ENCODE peak calls at places on chromosomes 16 and 17, in nine cellular contexts. W is left lung; Q is fibroblast of lung; A is effector memory CD4-positive, alpha-beta T cell; I is transverse colon; K is stomach; H is sigmoid colon; V is MM.1S; Z is IMR-90. G is an unnamed sample.
A peak's percentile ranks its signal among the peaks of the same experiment; 100 is the strongest.

GRCh38 chr16:31461921-31462804 is 2.9 kb downstream of the ARMC5 start:
- DNase-seq in W (no peak), Q (no peak), A (no peak), I (no peak), K (no peak), H (peak; percentile 64), V (no peak), Z (no peak), G (peak; percentile 50)

GRCh38 chr16:10868089-10868488 is 8.9 kb upstream of the CIITA start:
- DNase-seq in W (no peak), Q (no peak), A (no peak), I (no peak), K (no peak), H (no peak), V (peak; percentile 19), Z (no peak), G (no peak)

GRCh38 chr17:78769200-78769773 is 12.8 kb downstream of the CYTH1 start:
- DNase-seq in W (no peak), Q (no peak), A (no peak), I (no peak), K (no peak), H (no peak), V (no peak), Z (no peak), G (no peak)

GRCh38 chr17:14297161-14297851 is 3.6 kb upstream of the HS3ST3B1 start:
- DNase-seq in W (peak; percentile 90), Q (peak; percentile 64), A (peak; percentile 16), I (no peak), K (peak; percentile 38), H (no peak), V (no peak), Z (no peak), G (no peak)

GRCh38 chr17:77353684-77354419 is 213.1 kb downstream of the SEC14L1 start:
- DNase-seq in W (no peak), Q (no peak), A (no peak), I (no peak), K (peak; percentile 9), H (peak; percentile 46), V (no peak), Z (peak; percentile 53), G (peak; percentile 39)

GRCh38 chr17:4365628-4366311 is 705 bp downstream of the UBE2G1 start:
- DNase-seq in W (peak; percentile 90), Q (no peak), A (no peak), I (peak; percentile 44), K (no peak), H (peak; percentile 75), V (peak; percentile 29), Z (no peak), G (peak; percentile 60)

GRCh38 chr17:7215652-7216139 is 3.9 kb downstream of the DLG4 start:
- DNase-seq in W (no peak), Q (no peak), A (no peak), I (no peak), K (no peak), H (no peak), V (no peak), Z (peak; percentile 14), G (peak; percentile 55)

GRCh38 chr16:72425571-72426341 is 253.8 kb upstream of the PMFBP1 start:
- DNase-seq in W (no peak), Q (no peak), A (no peak), I (no peak), K (no peak), H (no peak), V (no peak), Z (no peak), G (no peak)

GRCh38 chr16:59686405-59686804 is 952.3 kb upstream of the GOT2 start:
- DNase-seq in W (no peak), Q (no peak), A (no peak), I (no peak), K (no peak), H (no peak), V (no peak), Z (no peak), G (no peak)

GRCh38 chr16:89921131-89921698 is 1.9 kb upstream of the TUBB3 start:
- DNase-seq in W (peak; percentile 72), Q (no peak), A (no peak), I (no peak), K (no peak), H (no peak), V (no peak), Z (no peak), G (no peak)

GRCh38 chr16:23388786-23389185 is 64.2 kb downstream of the COG7 start:
- DNase-seq in W (no peak), Q (no peak), A (no peak), I (no peak), K (no peak), H (peak; percentile 45), V (no peak), Z (no peak), G (no peak)

GRCh38 chr16:87057291-87057881 is 259.8 kb downstream of the C16orf95 start:
- DNase-seq in W (no peak), Q (peak; percentile 27), A (no peak), I (no peak), K (no peak), H (peak; percentile 24), V (no peak), Z (no peak), G (no peak)

GRCh38 chr16:53913082-53913870 is 209.3 kb downstream of the FTO start:
- DNase-seq in W (no peak), Q (peak; percentile 93), A (no peak), I (peak; percentile 11), K (no peak), H (no peak), V (no peak), Z (peak; percentile 94), G (no peak)

GRCh38 chr17:31469959-31470358 is 78.5 kb downstream of the RAB11FIP4 start:
- DNase-seq in W (no peak), Q (no peak), A (no peak), I (no peak), K (no peak), H (no peak), V (no peak), Z (no peak), G (no peak)

GRCh38 chr17:77476920-77477805 is 336.4 kb downstream of the SEC14L1 start:
- DNase-seq in W (peak; percentile 67), Q (peak; percentile 99), A (no peak), I (peak; percentile 65), K (peak; percentile 71), H (peak; percentile 97), V (peak; percentile 63), Z (peak; percentile 98), G (peak; percentile 89)

GRCh38 chr17:40443988-40444899 is 994 bp downstream of the IGFBP4 start:
- DNase-seq in W (no peak), Q (peak; percentile 62), A (no peak), I (peak; percentile 27), K (no peak), H (no peak), V (no peak), Z (peak; percentile 19), G (peak; percentile 49)

GRCh38 chr17:17621254-17621653 is 29.7 kb upstream of the PEMT start:
- DNase-seq in W (no peak), Q (no peak), A (no peak), I (no peak), K (no peak), H (no peak), V (no peak), Z (no peak), G (no peak)

GRCh38 chr16:62738631-62739030 is 702.4 kb upstream of the CDH8 start:
- DNase-seq in W (no peak), Q (no peak), A (no peak), I (no peak), K (no peak), H (no peak), V (no peak), Z (no peak), G (no peak)

GRCh38 chr16:56419740-56420548 is 5.4 kb downstream of the AMFR start:
- DNase-seq in W (no peak), Q (no peak), A (no peak), I (no peak), K (no peak), H (no peak), V (no peak), Z (no peak), G (no peak)
- H3K4me1 ChIP-seq in W (peaks cover 35% of the 10 kb centered on the region), Q (peaks cover 8% of the 10 kb centered on the region), A (peaks cover 4% of the 10 kb centered on the region), I (peaks cover 26% of the 10 kb centered on the region), K (peaks cover 30% of the 10 kb centered on the region), H (peaks cover 25% of the 10 kb centered on the region), V (peaks cover 4% of the 10 kb centered on the region), Z (peaks cover 18% of the 10 kb centered on the region), G (no peaks in the 10 kb centered on the region)

GRCh38 chr17:2862197-2862596 is 66.0 kb downstream of the RAP1GAP2 start:
- DNase-seq in W (no peak), Q (no peak), A (no peak), I (no peak), K (no peak), H (no peak), V (no peak), Z (no peak), G (no peak)

GRCh38 chr17:2860045-2860444 is 63.8 kb downstream of the RAP1GAP2 start:
- DNase-seq in W (no peak), Q (no peak), A (no peak), I (no peak), K (no peak), H (no peak), V (no peak), Z (no peak), G (no peak)

GRCh38 chr17:2860883-2861282 is 64.6 kb downstream of the RAP1GAP2 start:
- DNase-seq in W (no peak), Q (no peak), A (no peak), I (no peak), K (no peak), H (no peak), V (no peak), Z (no peak), G (no peak)

GRCh38 chr17:2865228-2865627 is 69.0 kb downstream of the RAP1GAP2 start:
- DNase-seq in W (no peak), Q (no peak), A (no peak), I (peak; percentile 48), K (peak; percentile 57), H (no peak), V (no peak), Z (no peak), G (no peak)

DNA sequence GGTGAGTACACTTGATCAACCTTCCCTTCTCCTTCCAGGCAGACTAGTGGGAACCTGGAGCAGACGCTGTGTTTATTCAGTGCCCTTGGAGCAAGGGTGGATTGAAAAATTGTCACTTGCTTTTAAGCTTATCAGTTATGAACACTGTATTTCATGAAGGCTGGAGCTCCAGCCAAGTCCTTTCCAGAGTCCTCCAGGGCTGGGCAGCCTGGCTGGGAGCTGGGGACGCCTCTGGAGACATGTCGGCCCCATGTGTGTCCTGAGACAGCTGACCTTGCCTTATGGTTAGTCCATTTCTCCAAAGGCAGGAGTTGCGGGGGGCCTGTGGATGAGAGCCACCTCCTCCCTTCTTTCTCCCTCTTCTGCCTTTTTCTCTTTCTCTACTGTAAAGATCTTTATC is 67.0 kb downstream of the RAP1GAP2 start:
- DNase-seq in W (peak; percentile 65), Q (no peak), A (no peak), I (no peak), K (peak; percentile 65), H (no peak), V (no peak), Z (no peak), G (no peak)
- H3K27ac ChIP-seq in W (no peak overlapping the region), Q (no peak overlapping the region), A (no peak overlapping the region), I (no peak overlapping the region), K (peak overlapping the region; percentile 47), H (no peak overlapping the region), V (no peak overlapping the region), Z (no peak overlapping the region), G (no peak overlapping the region)

GRCh38 chr17:64728041-64728695 is 66.1 kb upstream of the SMURF2 start:
- DNase-seq in W (no peak), Q (no peak), A (no peak), I (no peak), K (peak; percentile 11), H (no peak), V (no peak), Z (no peak), G (peak; percentile 36)
- H3K4me1 ChIP-seq in W (peaks cover 34% of the 10 kb centered on the region), Q (peaks cover 26% of the 10 kb centered on the region), A (no peaks in the 10 kb centered on the region), I (peaks cover 6% of the 10 kb centered on the region), K (peaks cover 16% of the 10 kb centered on the region), H (no peaks in the 10 kb centered on the region), V (no peaks in the 10 kb centered on the region), Z (peaks cover 26% of the 10 kb centered on the region), G (no peaks in the 10 kb centered on the region)

GRCh38 chr16:813916-814412 is 13.4 kb upstream of the GNG13 start:
- DNase-seq in W (no peak), Q (no peak), A (no peak), I (no peak), K (no peak), H (no peak), V (no peak), Z (no peak), G (no peak)
- H3K27ac ChIP-seq in W (no peak overlapping the region), Q (no peak overlapping the region), A (no peak overlapping the region), I (no peak overlapping the region), K (no peak overlapping the region), H (no peak overlapping the region), V (no peak overlapping the region), Z (no peak overlapping the region), G (no peak overlapping the region)